ENCODE peak calls at places on chromosome 21, in four cellular contexts. Y is upper lobe of right lung, M is HFFc6, B is GM13976. X is an unnamed sample.

GRCh38 chr21:43015906-43016540 is 41.7 kb downstream of the PKNOX1 start:
- DNase-seq in B (no peak), M (no peak), Y (peak), X (no peak)

GRCh38 chr21:44574457-44575306 is 1.2 kb downstream of the KRTAP10-4 start:
- DNase-seq in M (no peak), B (no peak), Y (peak), X (no peak)

GRCh38 chr21:43884012-43884860 is 19.2 kb downstream of the AGPAT3 start:
- DNase-seq in M (no peak), Y (peak), B (peak), X (no peak)

GRCh38 chr21:43368685-43369084 is 58.2 kb downstream of the SIK1 start:
- DNase-seq in Y (no peak), B (no peak), M (no peak), X (no peak)

GRCh38 chr21:44392916-44393315 is 39.5 kb downstream of the TRPM2 start:
- DNase-seq in B (peak), M (no peak), Y (no peak), X (no peak)

GRCh38 chr21:25296239-25296638 is 311.0 kb downstream of the MRPL39 start:
- DNase-seq in Y (no peak), B (no peak), M (no peak), X (no peak)

GRCh38 chr21:23963454-23963853 is 1643.8 kb downstream of the MRPL39 start:
- DNase-seq in Y (no peak), B (no peak), M (no peak), X (no peak)

GRCh38 chr21:24255591-24255990 is 1351.7 kb downstream of the MRPL39 start:
- DNase-seq in Y (no peak), M (no peak), B (no peak), X (no peak)

GRCh38 chr21:44919111-44919912 is 1.4 kb downstream of the ITGB2 start:
- DNase-seq in B (no peak), Y (peak), M (no peak), X (no peak)

GRCh38 chr21:37208056-37208705 is 59.0 kb downstream of the VPS26C start:
- DNase-seq in B (peak), M (no peak), Y (peak), X (peak)

GRCh38 chr21:42845296-42845965 is 33.9 kb downstream of the WDR4 start:
- DNase-seq in M (no peak), Y (peak), B (no peak), X (no peak)

GRCh38 chr21:44379991-44380865 is 26.8 kb downstream of the TRPM2 start:
- DNase-seq in B (no peak), Y (peak), M (no peak), X (no peak)

GRCh38 chr21:25409992-25410391 is 197.3 kb downstream of the MRPL39 start:
- DNase-seq in B (no peak), Y (no peak), M (no peak), X (no peak)

GRCh38 chr21:26965567-26966359 is 1.1 kb downstream of the ADAMTS5 start:
- DNase-seq in Y (peak), B (no peak), M (no peak), X (no peak)

GRCh38 chr21:45590246-45590725 is 48.0 kb upstream of the SLC19A1 start:
- DNase-seq in M (no peak), B (peak), Y (peak), X (peak)

GRCh38 chr21:44867999-44868700 is 5.3 kb downstream of the PTTG1IP start:
- DNase-seq in B (no peak), Y (peak), M (no peak), X (no peak)

GRCh38 chr21:43302769-43303168 is 124.2 kb downstream of the SIK1 start:
- DNase-seq in B (no peak), M (no peak), Y (peak), X (no peak)

GRCh38 chr21:27764056-27764455 is 797.2 kb upstream of the ADAMTS5 start:
- DNase-seq in M (no peak), B (no peak), Y (no peak), X (no peak)

GRCh38 chr21:46219591-46220239 is 8.9 kb downstream of the LSS start:
- DNase-seq in M (no peak), Y (peak), B (peak), X (no peak)

GRCh38 chr21:28781602-28782274 is 210.9 kb downstream of the LTN1 start:
- DNase-seq in B (peak), M (peak), Y (no peak), X (no peak)

GRCh38 chr21:45496968-45497845 is 45.0 kb downstream of the SLC19A1 start:
- DNase-seq in B (no peak), Y (peak), M (no peak), X (no peak)

GRCh38 chr21:25292396-25292795 is 314.9 kb downstream of the MRPL39 start:
- DNase-seq in Y (no peak), B (no peak), M (no peak), X (no peak)

GRCh38 chr21:46128106-46128982 is 27.0 kb downstream of the FTCD start:
- DNase-seq in B (no peak), M (no peak), Y (peak), X (no peak)

GRCh38 chr21:43739648-43740435 is 20.9 kb downstream of the PDXK start:
- DNase-seq in Y (no peak), B (no peak), M (no peak), X (no peak)

GRCh38 chr21:45074048-45074817 is at the start of gene ADARB1:
- DNase-seq in Y (peak), M (no peak), B (peak), X (peak)

GRCh38 chr21:44856131-44856530 is 17.4 kb downstream of the PTTG1IP start:
- DNase-seq in B (no peak), Y (peak), M (no peak), X (no peak)

GRCh38 chr21:44441041-44441400 is 14.3 kb upstream of the LRRC3 start:
- DNase-seq in Y (no peak), M (no peak), B (no peak), X (no peak)

GRCh38 chr21:33799378-33800090 is 116.1 kb downstream of the ATP5PO start:
- DNase-seq in Y (no peak), B (no peak), M (no peak), X (no peak)

GRCh38 chr21:28336299-28336698 is 656.4 kb downstream of the LTN1 start:
- DNase-seq in Y (no peak), M (peak), B (no peak), X (no peak)

GRCh38 chr21:45381865-45382697 is 22.9 kb upstream of the COL18A1 start:
- DNase-seq in B (no peak), M (no peak), Y (peak), X (no peak)

GRCh38 chr21:25396135-25396711 is 211.1 kb downstream of the MRPL39 start:
- DNase-seq in Y (no peak), B (peak), M (no peak), X (peak)

GRCh38 chr21:25188639-25189038 is 418.6 kb downstream of the MRPL39 start:
- DNase-seq in M (no peak), B (peak), Y (no peak), X (no peak)

GRCh38 chr21:46569071-46569470 is 35.8 kb downstream of the S100B start:
- DNase-seq in B (no peak), Y (no peak), M (no peak), X (no peak)

DNA sequence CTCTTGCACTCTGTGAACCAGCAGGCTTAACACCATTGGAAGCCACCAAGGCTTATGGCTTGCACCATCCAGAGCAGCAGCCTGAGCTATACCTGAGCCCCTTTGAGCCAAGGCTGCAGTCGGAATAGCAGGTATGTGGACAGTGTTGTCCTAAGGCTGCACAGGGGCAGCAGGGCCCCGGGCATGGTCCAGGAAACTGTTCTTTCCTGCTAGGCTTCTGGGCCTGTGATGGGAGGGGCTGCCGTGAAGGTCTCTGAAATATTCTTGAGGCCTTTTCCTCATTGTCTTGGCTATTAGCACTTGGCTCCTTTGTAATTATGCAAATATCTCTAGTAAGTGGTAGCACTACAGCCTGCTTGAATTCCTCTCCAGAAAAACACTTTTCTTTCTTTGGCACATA is 5.0 kb downstream of the KRTAP20-4 start:
- DNase-seq in Y (no peak), M (no peak), B (no peak), X (no peak)
- TF ChIP-seq CTCF in Y (no peak), M (no peak), B (no peak), X (no peak)

DNA sequence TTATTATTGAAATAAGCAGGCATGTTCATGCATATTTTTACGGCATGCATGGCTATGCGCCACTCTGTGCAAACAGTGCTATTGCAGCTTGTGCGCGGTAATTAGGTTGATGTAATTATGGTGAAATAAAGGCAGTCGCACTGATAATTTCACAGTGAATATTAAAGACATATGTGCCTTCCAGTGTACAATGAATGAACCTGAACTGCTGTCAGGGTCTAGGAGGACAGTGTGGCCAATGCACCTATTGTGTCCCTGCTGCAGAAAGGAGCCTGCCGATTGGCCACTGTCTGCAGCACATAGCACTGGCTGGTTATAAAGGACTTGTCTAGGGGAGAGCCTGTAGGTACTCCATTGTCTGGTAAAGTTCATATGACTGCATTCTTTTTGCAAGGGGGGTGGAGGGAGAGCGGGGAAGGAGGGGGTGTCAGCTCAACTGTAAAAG is 340.4 kb downstream of the USP25 start:
- DNase-seq in M (peak), Y (no peak), B (no peak), X (no peak)
- TF ChIP-seq CTCF in M (peak), Y (no peak), B (no peak), X (no peak)

GRCh38 chr21:18384771-18385170 is 18.8 kb downstream of the TMPRSS15 start:
- DNase-seq in Y (no peak), B (no peak), M (no peak), X (no peak)
- TF ChIP-seq CTCF in Y (peak), B (no peak), M (peak), X (no peak)

DNA sequence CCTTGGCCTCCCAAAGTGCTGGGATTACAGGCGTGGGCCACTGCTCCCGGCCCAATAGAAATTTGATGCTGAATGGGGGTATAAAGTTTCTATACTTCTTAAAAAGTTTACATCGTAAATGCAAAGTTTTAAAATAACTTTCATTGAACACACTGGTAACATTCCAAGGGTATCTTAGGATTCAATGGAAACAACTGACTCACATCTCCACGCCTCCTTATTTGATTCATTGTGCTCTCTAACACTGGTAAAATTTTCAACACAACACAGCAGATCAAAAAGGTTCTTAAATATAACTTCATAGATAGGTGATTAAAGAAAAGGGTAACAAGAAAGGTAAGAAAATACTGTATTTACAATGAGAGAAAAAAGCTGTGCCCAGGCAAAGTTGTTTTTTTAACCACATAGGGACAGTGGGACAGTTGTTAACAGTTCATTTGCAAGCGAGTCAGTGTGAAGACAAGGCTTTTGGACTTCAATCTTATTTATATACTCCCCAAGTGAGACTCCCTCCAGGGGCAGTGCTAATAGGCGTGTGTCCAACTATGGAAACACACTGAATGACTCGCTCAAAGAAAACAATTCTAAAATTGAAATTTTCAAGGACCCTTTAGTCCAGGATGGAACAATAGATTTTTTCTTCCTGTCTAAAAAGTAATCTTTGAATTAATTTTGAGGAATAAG is 140.5 kb downstream of the TIAM1 start:
- DNase-seq in M (no peak), B (no peak), Y (no peak), X (no peak)
- TF ChIP-seq CTCF in M (no peak), B (no peak), Y (no peak), X (no peak)

GRCh38 chr21:32096411-32096810 is 182.4 kb downstream of the MIS18A start:
- DNase-seq in Y (no peak), M (no peak), B (peak), X (no peak)
- TF ChIP-seq CTCF in Y (no peak), M (no peak), B (no peak), X (no peak)

DNA sequence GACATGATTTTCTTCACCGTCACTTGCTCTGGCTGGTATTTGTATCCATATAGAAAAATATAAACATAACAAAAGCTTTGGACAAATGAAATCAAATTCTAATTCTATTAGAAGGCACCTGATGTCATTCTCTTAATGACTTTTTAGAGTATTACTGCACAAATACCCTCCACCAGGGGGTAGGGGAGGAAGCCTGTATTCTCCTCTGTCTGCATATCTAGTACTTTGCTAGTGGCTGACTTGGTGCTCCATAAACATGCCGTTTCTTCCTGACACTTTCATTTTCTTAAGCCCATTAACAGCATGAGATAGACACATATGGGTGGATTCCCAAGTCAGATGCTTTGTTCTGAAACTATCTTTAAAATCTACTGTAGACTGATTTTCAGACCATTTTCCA is 20.6 kb upstream of the KCNJ15 start:
- DNase-seq in M (no peak), B (no peak), Y (no peak), X (no peak)
- TF ChIP-seq CTCF in M (peak), B (no peak), Y (peak), X (no peak)

GRCh38 chr21:34984356-34984755 is 64.7 kb downstream of the RUNX1 start:
- DNase-seq in M (no peak), B (no peak), Y (no peak), X (no peak)

GRCh38 chr21:34988625-34989024 is 60.5 kb downstream of the RUNX1 start:
- DNase-seq in Y (no peak), B (no peak), M (no peak), X (no peak)

GRCh38 chr21:34987673-34988072 is 61.4 kb downstream of the RUNX1 start:
- DNase-seq in M (no peak), Y (no peak), B (no peak), X (no peak)

GRCh38 chr21:34988139-34988538 is 61.0 kb downstream of the RUNX1 start:
- DNase-seq in B (no peak), Y (no peak), M (no peak), X (no peak)

DNA sequence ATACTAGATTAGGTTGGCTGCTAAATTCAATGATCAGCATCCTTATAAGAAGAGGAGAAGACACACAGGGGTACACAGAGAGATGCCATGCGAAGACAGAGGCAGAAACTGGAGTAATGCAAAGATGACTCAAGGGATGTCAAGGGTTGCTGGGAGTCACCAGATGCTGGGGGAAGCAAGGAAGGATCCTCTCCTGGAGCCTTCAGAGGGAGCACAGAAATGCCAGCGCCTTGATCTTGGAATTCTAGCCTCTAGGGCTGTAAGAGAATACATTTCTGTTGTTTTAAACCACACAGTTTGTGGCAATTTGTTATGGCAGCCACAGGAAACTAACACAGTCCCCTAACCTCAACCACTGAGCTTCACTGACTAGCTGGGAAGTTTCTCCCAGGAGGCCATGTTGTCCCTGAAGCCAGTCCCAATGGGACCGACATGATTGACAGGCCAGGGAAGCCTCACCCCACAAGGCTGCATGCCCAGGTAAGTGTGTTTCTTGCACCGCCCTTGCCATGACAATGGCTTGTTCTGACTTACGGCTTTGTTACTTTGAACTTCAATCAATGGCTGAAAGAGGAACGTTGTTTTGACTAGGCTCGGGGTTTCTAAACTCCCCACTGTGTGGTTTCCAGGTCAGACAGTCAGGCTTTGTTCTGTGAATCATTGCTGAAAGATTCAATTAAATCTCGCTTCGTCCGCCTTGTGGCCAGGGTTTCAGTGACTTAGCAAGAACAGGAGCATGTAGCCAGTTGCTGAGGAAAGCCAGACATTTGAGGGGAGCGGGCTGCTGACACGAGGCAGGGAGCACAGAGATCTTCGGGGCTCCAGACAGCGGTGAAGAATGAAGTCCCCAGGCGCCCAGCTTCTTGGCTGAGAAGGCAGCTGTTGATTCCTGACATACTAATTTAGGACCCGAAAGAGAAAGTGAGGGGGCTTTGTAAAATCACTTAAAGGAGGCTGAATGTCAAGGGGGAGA is 62.3 kb downstream of the RUNX1 start:
- DNase-seq in M (peak), B (peak), Y (no peak), X (peak)
- TF ChIP-seq CTCF in M (peak), B (no peak), Y (no peak), X (no peak)

GRCh38 chr21:41663805-41664788 is 102.8 kb downstream of the RIPK4 start:
- DNase-seq in Y (no peak), M (no peak), B (no peak), X (no peak)
- TF ChIP-seq CTCF in Y (no peak), M (no peak), B (no peak), X (no peak)

GRCh38 chr21:36185498-36185897 is 28.9 kb downstream of the DOP1B start:
- DNase-seq in Y (no peak), B (no peak), M (no peak), X (no peak)

GRCh38 chr21:36186506-36187399 is 30.1 kb downstream of the DOP1B start:
- DNase-seq in M (no peak), B (no peak), Y (no peak), X (no peak)

GRCh38 chr21:36190736-36191135 is 34.1 kb downstream of the DOP1B start:
- DNase-seq in B (no peak), Y (no peak), M (no peak), X (no peak)

GRCh38 chr21:36188937-36189336 is 32.3 kb downstream of the DOP1B start:
- DNase-seq in M (no peak), B (no peak), Y (no peak), X (no peak)

GRCh38 chr21:36188081-36188681 is 31.6 kb downstream of the DOP1B start:
- DNase-seq in B (no peak), Y (peak), M (no peak), X (no peak)
- TF ChIP-seq CTCF in B (no peak), Y (no peak), M (no peak), X (no peak)

X was measured in activated B cell treated with CpG ODN at 0.5 μM for 24 hours.